ENCODE peak calls at places on chromosomes 3 and 15, in four cellular contexts. One of them, this sample, is unnamed.

GRCh38 chr3:156519758-156520162 is 35.2 kb downstream of the SSR3 start:
- DNase-seq in dorsolateral prefrontal cortex: no peak
- DNase-seq in activated CD4-positive, alpha-beta T cell treated with anti-CD3 and anti-CD28 coated beads, Interleukin-2, amount 10 ng/mL, durations not matched to agents 7 days and 5 days: no peak
- DNase-seq in stimulated activated CD4-positive, alpha-beta T cell treated with anti-CD3 and anti-CD28 coated beads, Interleukin-2, amount 100 ng/mL, for 4 hours: no peak
- DNase-seq in this sample: no peak

GRCh38 chr3:121985841-121986240 is 36.2 kb downstream of the ILDR1 start:
- DNase-seq in activated CD4-positive, alpha-beta T cell treated with anti-CD3 and anti-CD28 coated beads, Interleukin-2, amount 10 ng/mL, durations not matched to agents 7 days and 5 days: no peak
- DNase-seq in dorsolateral prefrontal cortex: no peak
- DNase-seq in stimulated activated CD4-positive, alpha-beta T cell treated with anti-CD3 and anti-CD28 coated beads, Interleukin-2, amount 100 ng/mL, for 4 hours: no peak
- DNase-seq in this sample: no peak

GRCh38 chr3:192444096-192444790 is 283.1 kb downstream of the FGF12 start:
- DNase-seq in activated CD4-positive, alpha-beta T cell treated with anti-CD3 and anti-CD28 coated beads, Interleukin-2, amount 10 ng/mL, durations not matched to agents 7 days and 5 days: peak
- DNase-seq in dorsolateral prefrontal cortex: peak
- DNase-seq in stimulated activated CD4-positive, alpha-beta T cell treated with anti-CD3 and anti-CD28 coated beads, Interleukin-2, amount 100 ng/mL, for 4 hours: no peak
- DNase-seq in this sample: peak

GRCh38 chr3:100260685-100261480 is at the start of gene TBC1D23:
- DNase-seq in activated CD4-positive, alpha-beta T cell treated with anti-CD3 and anti-CD28 coated beads, Interleukin-2, amount 10 ng/mL, durations not matched to agents 7 days and 5 days: peak
- DNase-seq in stimulated activated CD4-positive, alpha-beta T cell treated with anti-CD3 and anti-CD28 coated beads, Interleukin-2, amount 100 ng/mL, for 4 hours: peak
- DNase-seq in dorsolateral prefrontal cortex: peak
- DNase-seq in this sample: peak

GRCh38 chr3:133673746-133674145 is 12.0 kb upstream of the TOPBP1 start:
- DNase-seq in dorsolateral prefrontal cortex: no peak
- DNase-seq in activated CD4-positive, alpha-beta T cell treated with anti-CD3 and anti-CD28 coated beads, Interleukin-2, amount 10 ng/mL, durations not matched to agents 7 days and 5 days: no peak
- DNase-seq in stimulated activated CD4-positive, alpha-beta T cell treated with anti-CD3 and anti-CD28 coated beads, Interleukin-2, amount 100 ng/mL, for 4 hours: no peak
- DNase-seq in this sample: no peak

GRCh38 chr3:188323067-188323842 is 169.3 kb downstream of the LPP start:
- DNase-seq in dorsolateral prefrontal cortex: no peak
- DNase-seq in activated CD4-positive, alpha-beta T cell treated with anti-CD3 and anti-CD28 coated beads, Interleukin-2, amount 10 ng/mL, durations not matched to agents 7 days and 5 days: peak
- DNase-seq in stimulated activated CD4-positive, alpha-beta T cell treated with anti-CD3 and anti-CD28 coated beads, Interleukin-2, amount 100 ng/mL, for 4 hours: peak
- DNase-seq in this sample: no peak

GRCh38 chr15:64072812-64073211 is 20.8 kb downstream of the CIAO2A start:
- DNase-seq in activated CD4-positive, alpha-beta T cell treated with anti-CD3 and anti-CD28 coated beads, Interleukin-2, amount 10 ng/mL, durations not matched to agents 7 days and 5 days: no peak
- DNase-seq in stimulated activated CD4-positive, alpha-beta T cell treated with anti-CD3 and anti-CD28 coated beads, Interleukin-2, amount 100 ng/mL, for 4 hours: no peak
- DNase-seq in dorsolateral prefrontal cortex: no peak
- DNase-seq in this sample: no peak

GRCh38 chr15:57281357-57281756 is 94.9 kb upstream of the CGNL1 start:
- DNase-seq in dorsolateral prefrontal cortex: no peak
- DNase-seq in stimulated activated CD4-positive, alpha-beta T cell treated with anti-CD3 and anti-CD28 coated beads, Interleukin-2, amount 100 ng/mL, for 4 hours: no peak
- DNase-seq in activated CD4-positive, alpha-beta T cell treated with anti-CD3 and anti-CD28 coated beads, Interleukin-2, amount 10 ng/mL, durations not matched to agents 7 days and 5 days: no peak
- DNase-seq in this sample: no peak

GRCh38 chr3:149343951-149344350 is 10.5 kb upstream of the TM4SF18 start:
- DNase-seq in activated CD4-positive, alpha-beta T cell treated with anti-CD3 and anti-CD28 coated beads, Interleukin-2, amount 10 ng/mL, durations not matched to agents 7 days and 5 days: no peak
- DNase-seq in stimulated activated CD4-positive, alpha-beta T cell treated with anti-CD3 and anti-CD28 coated beads, Interleukin-2, amount 100 ng/mL, for 4 hours: no peak
- DNase-seq in dorsolateral prefrontal cortex: no peak
- DNase-seq in this sample: no peak

GRCh38 chr15:56877591-56877990 is 40.9 kb upstream of the TCF12 start:
- DNase-seq in stimulated activated CD4-positive, alpha-beta T cell treated with anti-CD3 and anti-CD28 coated beads, Interleukin-2, amount 100 ng/mL, for 4 hours: no peak
- DNase-seq in dorsolateral prefrontal cortex: no peak
- DNase-seq in activated CD4-positive, alpha-beta T cell treated with anti-CD3 and anti-CD28 coated beads, Interleukin-2, amount 10 ng/mL, durations not matched to agents 7 days and 5 days: no peak
- DNase-seq in this sample: no peak

GRCh38 chr3:109910772-109911171 is 573.4 kb upstream of the DPPA4 start:
- DNase-seq in activated CD4-positive, alpha-beta T cell treated with anti-CD3 and anti-CD28 coated beads, Interleukin-2, amount 10 ng/mL, durations not matched to agents 7 days and 5 days: no peak
- DNase-seq in dorsolateral prefrontal cortex: no peak
- DNase-seq in stimulated activated CD4-positive, alpha-beta T cell treated with anti-CD3 and anti-CD28 coated beads, Interleukin-2, amount 100 ng/mL, for 4 hours: no peak
- DNase-seq in this sample: no peak

GRCh38 chr3:196968233-196969000 is at the start of gene PIGZ:
- DNase-seq in stimulated activated CD4-positive, alpha-beta T cell treated with anti-CD3 and anti-CD28 coated beads, Interleukin-2, amount 100 ng/mL, for 4 hours: no peak
- DNase-seq in dorsolateral prefrontal cortex: peak
- DNase-seq in activated CD4-positive, alpha-beta T cell treated with anti-CD3 and anti-CD28 coated beads, Interleukin-2, amount 10 ng/mL, durations not matched to agents 7 days and 5 days: peak
- DNase-seq in this sample: no peak

GRCh38 chr3:8884630-8885290 is 78.5 kb downstream of the RAD18 start:
- DNase-seq in stimulated activated CD4-positive, alpha-beta T cell treated with anti-CD3 and anti-CD28 coated beads, Interleukin-2, amount 100 ng/mL, for 4 hours: no peak
- DNase-seq in activated CD4-positive, alpha-beta T cell treated with anti-CD3 and anti-CD28 coated beads, Interleukin-2, amount 10 ng/mL, durations not matched to agents 7 days and 5 days: no peak
- DNase-seq in dorsolateral prefrontal cortex: no peak
- DNase-seq in this sample: no peak

GRCh38 chr3:130850846-130851245 is 43.0 kb upstream of the ATP2C1 start:
- DNase-seq in activated CD4-positive, alpha-beta T cell treated with anti-CD3 and anti-CD28 coated beads, Interleukin-2, amount 10 ng/mL, durations not matched to agents 7 days and 5 days: no peak
- DNase-seq in stimulated activated CD4-positive, alpha-beta T cell treated with anti-CD3 and anti-CD28 coated beads, Interleukin-2, amount 100 ng/mL, for 4 hours: no peak
- DNase-seq in dorsolateral prefrontal cortex: no peak
- DNase-seq in this sample: no peak

GRCh38 chr3:4976109-4976508 is 3.1 kb upstream of the BHLHE40 start:
- DNase-seq in dorsolateral prefrontal cortex: peak
- DNase-seq in stimulated activated CD4-positive, alpha-beta T cell treated with anti-CD3 and anti-CD28 coated beads, Interleukin-2, amount 100 ng/mL, for 4 hours: peak
- DNase-seq in activated CD4-positive, alpha-beta T cell treated with anti-CD3 and anti-CD28 coated beads, Interleukin-2, amount 10 ng/mL, durations not matched to agents 7 days and 5 days: peak
- DNase-seq in this sample: no peak

GRCh38 chr3:194084284-194084683 is 51.7 kb upstream of the HES1 start:
- DNase-seq in stimulated activated CD4-positive, alpha-beta T cell treated with anti-CD3 and anti-CD28 coated beads, Interleukin-2, amount 100 ng/mL, for 4 hours: no peak
- DNase-seq in dorsolateral prefrontal cortex: no peak
- DNase-seq in activated CD4-positive, alpha-beta T cell treated with anti-CD3 and anti-CD28 coated beads, Interleukin-2, amount 10 ng/mL, durations not matched to agents 7 days and 5 days: peak
- DNase-seq in this sample: no peak

GRCh38 chr3:54028372-54028771 is 94.0 kb upstream of the CACNA2D3 start:
- DNase-seq in activated CD4-positive, alpha-beta T cell treated with anti-CD3 and anti-CD28 coated beads, Interleukin-2, amount 10 ng/mL, durations not matched to agents 7 days and 5 days: no peak
- DNase-seq in dorsolateral prefrontal cortex: no peak
- DNase-seq in stimulated activated CD4-positive, alpha-beta T cell treated with anti-CD3 and anti-CD28 coated beads, Interleukin-2, amount 100 ng/mL, for 4 hours: no peak
- DNase-seq in this sample: no peak

GRCh38 chr15:67820992-67821783 is 4.1 kb upstream of the SKOR1 start:
- DNase-seq in dorsolateral prefrontal cortex: no peak
- DNase-seq in stimulated activated CD4-positive, alpha-beta T cell treated with anti-CD3 and anti-CD28 coated beads, Interleukin-2, amount 100 ng/mL, for 4 hours: no peak
- DNase-seq in activated CD4-positive, alpha-beta T cell treated with anti-CD3 and anti-CD28 coated beads, Interleukin-2, amount 10 ng/mL, durations not matched to agents 7 days and 5 days: no peak
- DNase-seq in this sample: no peak

GRCh38 chr3:106085998-106086397 is 217.2 kb upstream of the CBLB start:
- DNase-seq in activated CD4-positive, alpha-beta T cell treated with anti-CD3 and anti-CD28 coated beads, Interleukin-2, amount 10 ng/mL, durations not matched to agents 7 days and 5 days: no peak
- DNase-seq in stimulated activated CD4-positive, alpha-beta T cell treated with anti-CD3 and anti-CD28 coated beads, Interleukin-2, amount 100 ng/mL, for 4 hours: no peak
- DNase-seq in dorsolateral prefrontal cortex: no peak
- DNase-seq in this sample: no peak

GRCh38 chr3:20073683-20074082 is 33.4 kb downstream of the KAT2B start:
- DNase-seq in dorsolateral prefrontal cortex: no peak
- DNase-seq in activated CD4-positive, alpha-beta T cell treated with anti-CD3 and anti-CD28 coated beads, Interleukin-2, amount 10 ng/mL, durations not matched to agents 7 days and 5 days: no peak
- DNase-seq in stimulated activated CD4-positive, alpha-beta T cell treated with anti-CD3 and anti-CD28 coated beads, Interleukin-2, amount 100 ng/mL, for 4 hours: no peak
- DNase-seq in this sample: no peak

GRCh38 chr15:61091229-61091628 is 137.9 kb downstream of the RORA start:
- DNase-seq in activated CD4-positive, alpha-beta T cell treated with anti-CD3 and anti-CD28 coated beads, Interleukin-2, amount 10 ng/mL, durations not matched to agents 7 days and 5 days: no peak
- DNase-seq in dorsolateral prefrontal cortex: no peak
- DNase-seq in stimulated activated CD4-positive, alpha-beta T cell treated with anti-CD3 and anti-CD28 coated beads, Interleukin-2, amount 100 ng/mL, for 4 hours: no peak
- DNase-seq in this sample: no peak

GRCh38 chr3:187167795-187168194 is 28.5 kb upstream of the RPL39L start:
- DNase-seq in stimulated activated CD4-positive, alpha-beta T cell treated with anti-CD3 and anti-CD28 coated beads, Interleukin-2, amount 100 ng/mL, for 4 hours: no peak
- DNase-seq in activated CD4-positive, alpha-beta T cell treated with anti-CD3 and anti-CD28 coated beads, Interleukin-2, amount 10 ng/mL, durations not matched to agents 7 days and 5 days: no peak
- DNase-seq in dorsolateral prefrontal cortex: peak
- DNase-seq in this sample: no peak

GRCh38 chr3:33218446-33219174 is at the start of gene SUSD5:
- DNase-seq in dorsolateral prefrontal cortex: peak
- DNase-seq in activated CD4-positive, alpha-beta T cell treated with anti-CD3 and anti-CD28 coated beads, Interleukin-2, amount 10 ng/mL, durations not matched to agents 7 days and 5 days: no peak
- DNase-seq in stimulated activated CD4-positive, alpha-beta T cell treated with anti-CD3 and anti-CD28 coated beads, Interleukin-2, amount 100 ng/mL, for 4 hours: no peak
- DNase-seq in this sample: peak

GRCh38 chr3:149377408-149378111 is at the start of gene TM4SF1:
- DNase-seq in dorsolateral prefrontal cortex: no peak
- DNase-seq in activated CD4-positive, alpha-beta T cell treated with anti-CD3 and anti-CD28 coated beads, Interleukin-2, amount 10 ng/mL, durations not matched to agents 7 days and 5 days: no peak
- DNase-seq in stimulated activated CD4-positive, alpha-beta T cell treated with anti-CD3 and anti-CD28 coated beads, Interleukin-2, amount 100 ng/mL, for 4 hours: no peak
- DNase-seq in this sample: no peak

GRCh38 chr3:192812736-192813383 is 85.5 kb upstream of the FGF12 start:
- DNase-seq in stimulated activated CD4-positive, alpha-beta T cell treated with anti-CD3 and anti-CD28 coated beads, Interleukin-2, amount 100 ng/mL, for 4 hours: no peak
- DNase-seq in activated CD4-positive, alpha-beta T cell treated with anti-CD3 and anti-CD28 coated beads, Interleukin-2, amount 10 ng/mL, durations not matched to agents 7 days and 5 days: peak
- DNase-seq in dorsolateral prefrontal cortex: no peak
- DNase-seq in this sample: no peak

GRCh38 chr15:74514039-74514438 is 27.0 kb upstream of the ARID3B start:
- DNase-seq in dorsolateral prefrontal cortex: no peak
- DNase-seq in activated CD4-positive, alpha-beta T cell treated with anti-CD3 and anti-CD28 coated beads, Interleukin-2, amount 10 ng/mL, durations not matched to agents 7 days and 5 days: no peak
- DNase-seq in stimulated activated CD4-positive, alpha-beta T cell treated with anti-CD3 and anti-CD28 coated beads, Interleukin-2, amount 100 ng/mL, for 4 hours: no peak
- DNase-seq in this sample: no peak